ENCODE peak calls at places on chromosome 1, in five cellular contexts. G is brain microvascular endothelial cell, N is ascending aorta, I is ovary, P is sigmoid colon. E is an unnamed sample.

GRCh38 chr1:47371016-47371517 is 37.5 kb downstream of the CMPK1 start:
- DNase-seq in G (no peak), N (no peak), I (no peak), P (no peak), E (no peak)

GRCh38 chr1:66330711-66331110 is 203.2 kb upstream of the SGIP1 start:
- DNase-seq in G (no peak), N (no peak), I (no peak), P (no peak), E (no peak)

GRCh38 chr1:231053493-231054162 is 13.6 kb upstream of the FAM89A start:
- DNase-seq in G (peak), N (no peak), I (peak), P (no peak), E (peak)

GRCh38 chr1:98457212-98457611 is 204.3 kb upstream of the SNX7 start:
- DNase-seq in G (no peak), N (no peak), I (no peak), P (no peak), E (no peak)

GRCh38 chr1:97258597-97258996 is 537.0 kb downstream of the PTBP2 start:
- DNase-seq in G (no peak), N (no peak), I (no peak), P (no peak), E (no peak)

GRCh38 chr1:229271448-229272120 is 673 bp downstream of the RAB4A start:
- DNase-seq in G (no peak), N (no peak), I (no peak), P (no peak), E (no peak)

GRCh38 chr1:226762988-226763740 is 24.1 kb upstream of the ITPKB start:
- DNase-seq in G (no peak), N (no peak), I (no peak), P (no peak), E (no peak)

GRCh38 chr1:207823880-207824566 is 72.2 kb downstream of the CD46 start:
- DNase-seq in G (peak), N (peak), I (peak), P (peak), E (peak)

GRCh38 chr1:181079382-181079781 is 9.1 kb upstream of the IER5 start:
- DNase-seq in G (no peak), N (no peak), I (no peak), P (no peak), E (no peak)

GRCh38 chr1:14366361-14367018 is 232.0 kb upstream of the KAZN start:
- DNase-seq in G (no peak), N (no peak), I (peak), P (no peak), E (no peak)

GRCh38 chr1:218585565-218586184 is 240.5 kb downstream of the TGFB2 start:
- DNase-seq in G (peak), N (no peak), I (no peak), P (no peak), E (peak)

GRCh38 chr1:154344977-154345837 is 19.9 kb downstream of the ATP8B2 start:
- DNase-seq in G (peak), N (peak), I (no peak), P (no peak), E (peak)

GRCh38 chr1:67724928-67725560 is 40.0 kb downstream of the GADD45A start:
- DNase-seq in G (peak), N (no peak), I (no peak), P (no peak), E (no peak)

DNA sequence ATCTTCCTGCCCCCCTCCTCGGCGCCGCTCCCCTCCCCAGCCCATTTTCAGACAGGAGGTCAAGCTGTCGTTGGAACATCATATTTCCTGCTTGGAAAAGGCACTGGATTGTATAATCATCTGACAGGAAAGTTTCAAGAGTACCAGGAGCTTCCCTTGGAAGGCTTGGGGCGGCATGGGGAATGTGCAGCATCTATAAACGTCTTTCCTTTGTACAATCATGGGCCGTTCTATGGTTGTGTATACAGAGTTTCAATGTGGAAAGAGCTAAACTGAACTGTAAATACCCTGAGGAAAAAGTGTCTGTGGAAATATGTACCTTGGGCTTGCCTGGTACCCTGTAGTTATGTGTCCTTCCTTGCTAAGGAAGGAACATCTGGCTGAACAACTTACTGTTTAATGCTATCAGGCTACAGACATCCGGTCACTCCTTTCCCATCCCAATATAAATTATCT is 368.1 kb upstream of the ADGRL2 start:
- DNase-seq in G (no peak), N (no peak), I (no peak), P (no peak), E (no peak)
- H3K27ac ChIP-seq in G (no peak), N (no peak), I (no peak), P (no peak), E (no peak)

GRCh38 chr1:150548324-150548631 is 930 bp upstream of the ADAMTSL4 start:
- DNase-seq in G (no peak), N (no peak), I (no peak), P (no peak), E (no peak)

GRCh38 chr1:150551049-150551783 is 2.0 kb downstream of the ADAMTSL4 start:
- DNase-seq in G (no peak), N (peak), I (no peak), P (peak), E (no peak)

GRCh38 chr1:150550222-150551048 is 1.2 kb downstream of the ADAMTSL4 start:
- DNase-seq in G (no peak), N (peak), I (peak), P (peak), E (no peak)

GRCh38 chr1:150549496-150550221 is 451 bp downstream of the ADAMTSL4 start:
- DNase-seq in G (no peak), N (peak), I (peak), P (peak), E (peak)

DNA sequence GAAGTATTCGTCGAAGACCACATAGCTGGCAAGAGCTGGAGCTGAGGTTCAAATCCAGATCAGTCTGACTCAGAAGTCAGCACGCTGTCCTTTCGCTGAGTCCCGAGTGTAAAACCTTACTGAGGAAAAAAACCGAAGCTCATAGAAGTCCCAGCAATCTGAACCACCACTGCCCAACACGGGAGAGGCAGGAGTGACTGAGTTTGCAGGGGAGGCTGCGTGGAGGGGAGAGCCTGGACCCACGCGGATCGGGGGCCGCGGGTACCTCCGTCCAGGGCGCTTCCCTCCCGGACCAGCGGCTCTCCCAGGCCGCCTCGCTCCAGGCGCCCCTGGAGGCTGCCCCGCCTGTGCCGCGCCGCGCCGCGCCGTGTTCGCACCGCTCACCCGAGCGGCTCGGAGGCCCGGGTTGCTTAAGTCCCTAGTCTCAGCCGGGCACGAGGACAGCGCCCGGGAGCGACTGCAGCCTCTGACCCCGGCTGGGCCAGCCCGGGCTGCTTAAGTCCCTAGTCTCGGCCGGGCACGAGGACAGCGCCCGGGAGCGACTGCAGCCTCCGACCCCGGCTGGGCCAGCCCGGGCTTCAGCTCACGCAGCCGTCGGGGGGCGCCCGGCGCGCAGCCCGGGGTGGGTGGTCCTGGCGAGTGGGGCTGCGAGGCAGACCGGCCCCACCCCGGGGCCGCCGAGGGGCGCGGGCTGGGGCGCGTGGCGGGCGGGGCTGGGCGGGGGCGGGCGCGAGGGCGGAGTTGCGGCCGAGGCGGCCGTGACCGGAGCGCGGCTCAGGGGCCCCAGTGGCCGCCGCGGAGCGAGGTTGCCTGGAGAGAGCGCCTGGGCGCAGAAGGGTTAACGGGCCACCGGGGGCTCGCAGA is at the start of gene ADAMTSL4:
- DNase-seq in G (peak), N (peak), I (peak), P (peak), E (peak)
- TF ChIP-seq CTCF in G (no peak), N (peak), I (no peak), P (no peak), E (peak)

DNA sequence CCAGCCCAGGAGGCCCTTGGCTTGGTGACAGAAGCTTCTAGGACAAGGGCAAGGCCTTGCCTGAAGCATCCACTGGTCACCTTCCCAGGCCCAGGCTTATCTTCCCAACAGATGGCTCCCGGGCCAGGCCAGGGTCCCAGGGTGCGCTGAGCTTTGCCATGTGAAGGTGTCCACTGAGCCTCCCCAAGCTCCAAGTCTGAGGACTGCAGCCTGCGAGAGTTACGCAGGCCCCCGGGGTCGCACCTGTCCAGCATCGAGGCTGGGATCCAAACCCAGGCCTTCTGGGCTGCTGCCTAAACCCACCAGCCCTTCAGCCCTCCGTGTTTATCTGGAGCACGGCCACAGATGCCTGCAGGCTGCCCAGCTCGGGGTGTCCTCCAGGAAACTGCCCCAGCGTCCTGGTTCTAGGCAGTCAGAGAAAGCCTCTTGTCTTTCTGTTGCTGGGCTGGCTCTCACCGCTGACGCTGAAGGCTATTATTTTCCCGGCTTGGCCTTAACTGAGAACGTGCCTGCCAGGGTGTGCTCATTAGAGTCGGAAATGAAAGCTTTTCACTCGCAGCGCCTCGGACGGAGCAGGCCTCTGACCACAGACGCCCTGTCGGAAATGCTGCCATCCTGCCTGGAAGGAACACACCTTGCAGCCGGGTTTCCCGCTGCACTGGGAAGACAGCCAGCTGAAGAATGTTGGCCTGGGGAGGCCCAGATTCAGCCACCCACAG is 71.4 kb downstream of the MEGF6 start:
- DNase-seq in G (no peak), N (no peak), I (no peak), P (no peak), E (no peak)
- H3K27ac ChIP-seq in G (no peak), N (peak), I (peak), P (peak), E (no peak)

GRCh38 chr1:118617916-118618315 is 370.2 kb downstream of the TBX15 start:
- DNase-seq in G (no peak), N (no peak), I (no peak), P (no peak), E (no peak)
- TF ChIP-seq CTCF in G (no peak), N (no peak), I (no peak), P (no peak), E (no peak)

GRCh38 chr1:211326528-211327340 is at the start of gene TRAF5:
- DNase-seq in G (no peak), N (peak), I (peak), P (peak), E (peak)
- H3K27ac ChIP-seq in G (peak), N (peak), I (peak), P (peak), E (peak)

DNA sequence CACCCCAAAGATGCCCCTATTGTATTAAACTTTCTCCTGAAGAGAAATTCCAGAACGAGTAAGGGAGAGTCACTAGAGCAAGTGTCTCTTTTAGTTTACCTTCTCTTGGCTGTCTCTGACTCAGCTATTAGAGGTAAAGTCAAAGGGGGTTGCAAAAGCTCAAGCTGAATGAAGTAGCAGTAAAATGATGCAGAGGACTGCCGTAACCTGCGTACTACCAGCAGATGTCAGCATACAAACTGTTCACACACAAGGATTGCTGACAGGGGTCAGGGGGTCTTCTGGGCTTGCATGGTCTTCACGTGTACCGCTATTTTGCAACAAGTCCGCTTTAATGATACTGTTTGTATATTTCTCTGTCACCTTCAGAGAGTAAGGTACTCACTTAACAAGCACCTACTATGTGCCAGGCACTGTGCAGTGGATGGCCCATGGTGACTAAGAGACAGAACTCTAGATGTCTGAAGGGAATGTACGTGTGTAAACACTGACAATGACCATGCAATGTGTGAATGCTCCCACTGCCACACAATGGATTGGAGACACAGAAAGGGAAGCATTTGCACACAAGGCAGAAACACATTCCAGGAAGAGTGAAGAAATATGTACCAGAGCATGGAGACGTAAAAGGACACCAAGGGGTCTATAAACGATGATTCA is 34.9 kb downstream of the CHML start:
- DNase-seq in G (no peak), N (no peak), I (no peak), P (no peak), E (no peak)
- TF ChIP-seq CTCF in G (peak), N (no peak), I (no peak), P (no peak), E (peak)

GRCh38 chr1:9882296-9882944 is 27.6 kb downstream of the CTNNBIP1 start:
- DNase-seq in G (no peak), N (no peak), I (no peak), P (no peak), E (no peak)
- H3K27ac ChIP-seq in G (no peak), N (no peak), I (no peak), P (no peak), E (no peak)

E was measured in kidney.